ENCODE peak calls at places on chromosomes 4 and X, in four cellular contexts. A, P, Y and E are unnamed samples.

GRCh38 chrX:33434256-33435092 is 223.1 kb upstream of the DMD start:
- DNase-seq in A (peak; percentile 0), Y (peak; percentile 39), P (peak; percentile 31), E (peak; percentile 31)

GRCh38 chrX:39002466-39002865 is 201.2 kb downstream of the MID1IP1 start:
- DNase-seq in A (no peak), Y (no peak), P (no peak), E (no peak)

GRCh38 chrX:2679534-2680485 is 11.3 kb upstream of the CD99 start:
- DNase-seq in Y (no peak), P (no peak), A (no peak), E (no peak)

GRCh38 chr4:120769227-120769626 is 153.3 kb downstream of the PRDM5 start:
- DNase-seq in A (peak; percentile 68), P (no peak), Y (peak; percentile 12), E (no peak)

GRCh38 chr4:85486425-85487101 is 11.6 kb downstream of the ARHGAP24 start:
- DNase-seq in Y (no peak), P (no peak), A (peak; percentile 28), E (no peak)

GRCh38 chr4:82293304-82293703 is 80.5 kb downstream of the HNRNPD start:
- DNase-seq in Y (no peak), P (peak; percentile 72), A (no peak), E (peak; percentile 35)

GRCh38 chr4:184583738-184584502 is 65.3 kb downstream of the CASP3 start:
- DNase-seq in A (no peak), P (no peak), Y (no peak), E (no peak)

GRCh38 chr4:147651563-147651962 is 32.4 kb downstream of the PRMT9 start:
- DNase-seq in Y (no peak), A (no peak), P (no peak), E (no peak)

GRCh38 chrX:130085551-130085986 is 24.7 kb downstream of the ELF4 start:
- DNase-seq in Y (no peak), A (no peak), P (peak; percentile 25), E (no peak)

GRCh38 chr4:96164814-96165351 is 325.0 kb downstream of the PDHA2 start:
- DNase-seq in A (no peak), Y (no peak), P (no peak), E (no peak)

GRCh38 chr4:86926428-86927086 is 8.3 kb upstream of the AFF1 start:
- DNase-seq in Y (no peak), A (no peak), P (no peak), E (no peak)

GRCh38 chrX:135707880-135708279 is 5.6 kb upstream of the CT45A1 start:
- DNase-seq in P (peak; percentile 44), A (peak; percentile 0), Y (peak; percentile 72), E (peak; percentile 47)

GRCh38 chrX:8034058-8034457 is 106.8 kb upstream of the PNPLA4 start:
- DNase-seq in P (no peak), A (no peak), Y (peak; percentile 3), E (no peak)